ENCODE peak calls at places on chromosome X, in six cellular contexts. N, Q, V, K, I and T are unnamed samples.

GRCh38 chrX:42290608-42291007 is 367.3 kb upstream of the CASK start:
- ATAC-seq in N (no peak), Q (peak), V (no peak), K (no peak), I (peak), T (no peak)

GRCh38 chrX:54807524-54808108 is at the start of gene MAGED2:
- ATAC-seq in N (peak), Q (no peak), V (peak), K (peak), I (peak), T (peak)

GRCh38 chrX:47936224-47936939 is 67.4 kb downstream of the ZNF182 start:
- ATAC-seq in N (peak), Q (no peak), V (peak), K (no peak), I (no peak), T (no peak)

GRCh38 chrX:19715711-19716638 is 171.4 kb downstream of the SH3KBP1 start:
- ATAC-seq in N (no peak), Q (peak), V (no peak), K (no peak), I (peak), T (no peak)

GRCh38 chrX:11397680-11398079 is 104.5 kb downstream of the AMELX start:
- ATAC-seq in N (peak), Q (no peak), V (no peak), K (no peak), I (no peak), T (no peak)

GRCh38 chrX:72042860-72043248 is 88.9 kb downstream of the RTL5 start:
- ATAC-seq in N (no peak), Q (no peak), V (no peak), K (no peak), I (no peak), T (no peak)

GRCh38 chrX:134369576-134369975 is 90.4 kb upstream of the HPRT1 start:
- ATAC-seq in N (peak), Q (no peak), V (no peak), K (no peak), I (no peak), T (no peak)

GRCh38 chrX:103687696-103688191 is 1.2 kb upstream of the MORF4L2 start:
- ATAC-seq in N (peak), Q (peak), V (peak), K (no peak), I (peak), T (peak)

GRCh38 chrX:22063284-22063683 is 31.2 kb downstream of the PHEX start:
- ATAC-seq in N (peak), Q (no peak), V (no peak), K (no peak), I (no peak), T (no peak)

GRCh38 chrX:72100824-72101351 is 30.8 kb downstream of the RTL5 start:
- ATAC-seq in N (peak), Q (peak), V (peak), K (no peak), I (no peak), T (peak)

GRCh38 chrX:49846545-49846944 is 17.4 kb downstream of the PAGE4 start:
- ATAC-seq in N (no peak), Q (no peak), V (no peak), K (no peak), I (no peak), T (no peak)

GRCh38 chrX:107721318-107721717 is 54.3 kb downstream of the TSC22D3 start:
- ATAC-seq in N (peak), Q (no peak), V (no peak), K (no peak), I (no peak), T (no peak)

GRCh38 chrX:107715331-107716044 is 60.1 kb downstream of the TSC22D3 start:
- ATAC-seq in N (no peak), Q (no peak), V (no peak), K (no peak), I (no peak), T (no peak)

GRCh38 chrX:107716816-107717700 is 58.5 kb downstream of the TSC22D3 start:
- ATAC-seq in N (peak), Q (peak), V (peak), K (peak), I (peak), T (peak)

GRCh38 chrX:107716045-107716684 is 59.4 kb downstream of the TSC22D3 start:
- ATAC-seq in N (peak), Q (no peak), V (no peak), K (peak), I (peak), T (no peak)

GRCh38 chrX:107718156-107718621 is 57.4 kb downstream of the TSC22D3 start:
- ATAC-seq in N (peak), Q (peak), V (peak), K (peak), I (peak), T (peak)
- TF ChIP-seq EP300 in N (no peak), Q (peak), V (peak), K (no peak), I (no peak), T (peak)

GRCh38 chrX:110070970-110071369 is 68.1 kb downstream of the TMEM164 start:
- ATAC-seq in N (no peak), Q (no peak), V (no peak), K (no peak), I (no peak), T (no peak)
- TF ChIP-seq EP300 in N (no peak), Q (no peak), V (no peak), K (no peak), I (no peak), T (no peak)

GRCh38 chrX:2389324-2389723 is 111.5 kb downstream of the DHRSX start:
- ATAC-seq in N (no peak), Q (no peak), V (no peak), K (no peak), I (no peak), T (no peak)

GRCh38 chrX:2390754-2391153 is 110.0 kb downstream of the DHRSX start:
- ATAC-seq in N (no peak), Q (no peak), V (no peak), K (no peak), I (no peak), T (no peak)

GRCh38 chrX:2395261-2395850 is 105.4 kb downstream of the DHRSX start:
- ATAC-seq in N (no peak), Q (no peak), V (no peak), K (no peak), I (no peak), T (no peak)

GRCh38 chrX:2388669-2389068 is 112.1 kb downstream of the DHRSX start:
- ATAC-seq in N (no peak), Q (no peak), V (peak), K (no peak), I (no peak), T (no peak)

GRCh38 chrX:2391869-2392606 is 108.7 kb downstream of the DHRSX start:
- ATAC-seq in N (no peak), Q (no peak), V (no peak), K (peak), I (peak), T (no peak)
- TF ChIP-seq EP300 in N (no peak), Q (no peak), V (no peak), K (peak), I (peak), T (no peak)

DNA sequence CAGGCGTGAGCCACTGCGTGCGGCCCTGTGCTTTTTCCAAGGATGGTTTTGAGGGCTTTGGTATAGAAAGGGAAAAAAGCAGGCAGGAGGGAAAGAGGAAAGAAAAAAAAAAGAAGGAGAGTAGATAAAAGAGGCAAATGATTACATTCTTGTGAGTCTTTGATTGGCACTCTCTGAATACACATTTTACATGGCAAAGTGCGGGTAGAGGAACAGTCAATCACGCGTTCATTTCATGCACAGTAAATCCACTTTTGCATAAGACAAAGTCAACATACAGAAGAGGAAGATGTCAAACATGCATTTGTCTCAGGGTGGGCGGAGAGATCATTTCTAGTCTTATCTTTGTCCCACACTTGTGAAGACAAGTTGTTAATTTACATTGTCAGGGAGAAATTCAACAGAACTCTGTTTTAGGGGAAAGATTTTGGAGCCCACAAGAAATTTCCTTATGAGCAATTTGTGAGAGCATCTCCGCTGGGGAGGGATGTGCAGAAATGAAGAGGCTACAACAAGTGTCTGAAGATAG is 183.2 kb downstream of the DHRSX start:
- ATAC-seq in N (no peak), Q (no peak), V (peak), K (no peak), I (no peak), T (no peak)
- TF ChIP-seq EP300 in N (no peak), Q (no peak), V (peak), K (no peak), I (no peak), T (no peak)

DNA sequence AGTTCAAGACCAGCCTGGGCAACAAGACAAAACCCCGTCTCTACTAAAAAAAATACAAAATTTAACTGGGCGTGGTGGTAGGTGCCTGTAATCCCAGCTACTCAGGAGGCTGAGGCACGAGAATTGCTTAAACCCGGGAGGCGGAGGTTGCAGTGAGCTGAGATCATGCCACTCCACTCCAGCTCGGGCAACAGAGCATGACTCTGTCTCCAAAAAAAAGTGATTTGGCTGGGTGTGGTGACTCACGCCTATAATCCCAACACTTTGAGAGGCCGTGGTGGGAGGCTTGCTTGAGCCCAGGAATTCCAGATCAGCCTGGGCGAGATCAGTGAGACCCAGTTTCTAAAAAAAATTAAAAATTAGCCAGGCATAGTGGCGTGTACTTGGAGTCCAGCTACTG is 4.1 kb downstream of the OPHN1 start:
- ATAC-seq in N (no peak), Q (no peak), V (no peak), K (no peak), I (no peak), T (no peak)
- TF ChIP-seq EP300 in N (no peak), Q (no peak), V (no peak), K (no peak), I (no peak), T (no peak)

DNA sequence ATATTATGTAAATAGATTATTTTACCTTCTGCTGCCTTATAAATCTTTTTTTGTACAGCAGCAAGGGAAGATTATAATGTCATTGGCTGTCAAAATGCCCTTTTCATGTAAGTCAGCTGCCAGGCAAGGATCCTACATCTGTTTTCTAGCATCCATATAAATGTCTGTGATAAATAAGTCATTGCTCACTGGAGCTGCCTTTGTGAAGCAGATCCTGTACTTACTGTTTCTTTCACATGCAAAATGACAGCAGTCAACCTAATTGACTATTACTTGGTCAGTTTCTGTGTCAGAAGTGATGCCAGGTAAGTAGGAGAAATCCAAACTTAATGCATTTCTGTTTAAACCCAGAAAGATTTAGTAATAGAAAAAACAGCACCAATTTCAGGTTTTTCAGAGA is 620.7 kb downstream of the RPA4 start:
- ATAC-seq in N (no peak), Q (no peak), V (no peak), K (no peak), I (no peak), T (no peak)
- TF ChIP-seq EP300 in N (no peak), Q (no peak), V (no peak), K (no peak), I (no peak), T (no peak)

DNA sequence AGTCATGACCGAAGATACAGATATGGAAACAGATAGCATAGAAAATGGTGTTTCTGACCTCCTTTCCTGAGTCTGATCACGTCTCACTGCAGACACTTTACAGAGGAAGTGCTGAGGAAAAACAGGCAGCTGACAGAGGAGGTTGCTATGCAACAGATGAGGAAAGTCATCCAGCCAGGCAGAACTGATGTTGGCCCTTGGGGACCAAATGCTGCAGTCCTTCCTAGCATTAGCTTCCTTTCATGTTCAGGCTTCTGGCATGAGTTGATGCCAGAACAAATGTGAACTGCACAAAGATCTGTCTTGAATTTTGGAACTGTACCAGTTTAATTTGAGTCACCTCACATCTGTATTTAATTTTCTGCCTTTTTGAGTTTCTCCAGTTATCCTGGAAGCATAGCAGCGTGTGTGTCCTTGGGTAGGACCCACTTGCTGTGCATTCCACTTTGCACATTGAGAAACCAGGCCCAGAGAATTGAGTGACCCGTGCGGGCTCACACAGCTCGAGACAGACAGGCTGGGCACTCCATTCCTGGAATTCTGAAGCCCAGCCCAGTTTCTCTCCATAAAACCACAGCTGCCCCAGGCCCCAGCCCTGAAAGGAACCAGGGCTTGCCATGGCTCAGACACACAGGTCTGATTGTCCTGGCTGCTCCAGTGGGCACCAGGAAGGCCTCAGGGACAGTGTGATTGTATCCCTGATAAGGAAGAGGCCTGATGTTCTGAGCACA is 1.4 kb upstream of the MAGED1 start:
- ATAC-seq in N (no peak), Q (no peak), V (no peak), K (peak), I (no peak), T (peak)
- TF ChIP-seq EP300 in N (no peak), Q (no peak), V (no peak), K (no peak), I (no peak), T (no peak)

DNA sequence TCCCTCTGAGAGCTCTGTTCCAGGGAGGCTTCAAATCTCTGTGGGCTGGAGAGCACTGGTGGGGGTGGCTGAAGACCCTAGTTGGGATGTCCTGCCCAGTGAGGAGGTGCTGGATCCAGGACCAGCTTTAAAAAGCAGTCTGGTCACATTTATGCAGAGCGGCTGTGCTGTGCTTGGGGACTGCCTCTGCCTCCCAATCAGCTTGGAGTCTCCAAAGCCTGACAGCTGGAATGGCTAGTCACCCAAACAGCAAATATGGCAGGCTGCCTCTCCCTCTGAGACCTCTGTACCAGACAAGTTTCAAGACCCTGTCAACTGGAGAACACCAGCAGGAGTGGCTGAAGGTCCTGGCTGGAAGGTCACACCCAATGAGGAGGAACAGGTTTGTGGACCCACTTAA is 848.1 kb upstream of the DIAPH2 start:
- ATAC-seq in N (no peak), Q (no peak), V (no peak), K (no peak), I (no peak), T (no peak)
- TF ChIP-seq EP300 in N (no peak), Q (no peak), V (no peak), K (no peak), I (no peak), T (no peak)